ENCODE peak calls at places on chromosomes 12 and 14, in five cellular contexts. D is heart left ventricle, L is left lung, E is kidney glomerular epithelial cell, I is BJ. N is an unnamed sample.

GRCh38 chr12:45077259-45077658 is 26.4 kb upstream of the DBX2 start:
- DNase-seq in E (no peak), D (no peak), I (no peak), L (no peak), N (no peak)

GRCh38 chr12:102950950-102951490 is 6.5 kb upstream of the ASCL1 start:
- DNase-seq in E (no peak), L (no peak), I (no peak), D (no peak), N (no peak)

GRCh38 chr14:75202671-75203070 is 26.3 kb upstream of the TMED10 start:
- DNase-seq in L (no peak), I (no peak), D (no peak), E (no peak), N (no peak)

GRCh38 chr12:118424883-118425282 is 48.5 kb downstream of the SUDS3 start:
- DNase-seq in D (no peak), I (no peak), L (no peak), E (no peak), N (no peak)

GRCh38 chr12:106692896-106693295 is 81.6 kb upstream of the RIC8B start:
- DNase-seq in D (no peak), L (no peak), I (no peak), E (no peak), N (no peak)

GRCh38 chr12:130945793-130946492 is 7.8 kb upstream of the ADGRD1 start:
- DNase-seq in I (no peak), E (no peak), D (no peak), L (no peak), N (no peak)

GRCh38 chr12:40515041-40515825 is 177.0 kb upstream of the CNTN1 start:
- DNase-seq in D (no peak), I (no peak), L (no peak), E (no peak), N (no peak)

GRCh38 chr12:57191410-57191809 is 25.2 kb upstream of the NXPH4 start:
- DNase-seq in D (no peak), E (no peak), L (no peak), I (no peak), N (no peak)

GRCh38 chr14:90571149-90571548 is 174.3 kb downstream of the CALM1 start:
- DNase-seq in I (no peak), D (no peak), L (no peak), E (no peak), N (no peak)

GRCh38 chr12:96876966-96877365 is 30.1 kb upstream of the NEDD1 start:
- DNase-seq in E (no peak), I (no peak), D (no peak), L (no peak), N (peak; percentile 53)

GRCh38 chr12:89969098-89969497 is 260.5 kb upstream of the ATP2B1 start:
- DNase-seq in L (no peak), I (no peak), E (no peak), D (no peak), N (no peak)

GRCh38 chr12:79527498-79527897 is 163.3 kb downstream of the PAWR start:
- DNase-seq in I (no peak), L (no peak), D (no peak), E (no peak), N (no peak)

GRCh38 chr12:26963413-26963812 is 25.1 kb downstream of the FGFR1OP2 start:
- DNase-seq in I (no peak), D (no peak), E (no peak), L (no peak), N (no peak)

GRCh38 chr14:104677506-104678332 is 11.7 kb upstream of the INF2 start:
- DNase-seq in I (no peak), L (peak; percentile 86), E (peak; percentile 64), D (peak; percentile 89), N (peak; percentile 97)

GRCh38 chr12:2415568-2415944 is 362.8 kb downstream of the CACNA1C start:
- DNase-seq in E (no peak), D (no peak), L (no peak), I (no peak), N (peak; percentile 64)

GRCh38 chr14:103727313-103728000 is 11.8 kb downstream of the ZFYVE21 start:
- DNase-seq in L (peak; percentile 60), D (peak; percentile 44), I (no peak), E (no peak), N (peak; percentile 66)

GRCh38 chr14:36604757-36605505 is 22.5 kb upstream of the NKX2-8 start:
- DNase-seq in L (no peak), D (no peak), E (peak; percentile 54), I (peak; percentile 5), N (peak; percentile 76)

GRCh38 chr12:15684896-15685658 is 104.1 kb downstream of the EPS8 start:
- DNase-seq in I (no peak), E (no peak), D (no peak), L (no peak), N (no peak)

GRCh38 chr14:96649327-96649601 is 147.1 kb downstream of the PAPOLA start:
- DNase-seq in I (no peak), D (no peak), E (no peak), L (no peak), N (no peak)

GRCh38 chr14:103724116-103724515 is 8.5 kb downstream of the ZFYVE21 start:
- DNase-seq in I (no peak), D (peak; percentile 82), E (peak; percentile 31), L (no peak), N (peak; percentile 95)

GRCh38 chr14:60327447-60328331 is 78.7 kb downstream of the PPM1A start:
- DNase-seq in I (no peak), E (no peak), D (no peak), L (no peak), N (peak; percentile 44)

GRCh38 chr14:34628681-34629135 is 1.2 kb downstream of the SNX6 start:
- DNase-seq in I (no peak), D (no peak), L (no peak), E (no peak), N (peak; percentile 80)

N was measured in osteoblast.